ENCODE peak calls at places on chromosomes 13 and 19, in six cellular contexts. Y, L, C, N, M and Q are unnamed samples.

GRCh38 chr13:96958286-96958891 is 35.9 kb downstream of the OXGR1 start:
- DNase-seq in Y (no peak), L (no peak), C (no peak), N (peak), M (no peak), Q (peak)

GRCh38 chr13:109088101-109088500 is 458.7 kb downstream of the MYO16 start:
- DNase-seq in Y (no peak), L (no peak), C (no peak), N (no peak), M (no peak), Q (no peak)

GRCh38 chr19:23046743-23047142 is 43.8 kb upstream of the ZNF728 start:
- DNase-seq in Y (no peak), L (no peak), C (no peak), N (no peak), M (no peak), Q (no peak)

GRCh38 chr13:65830411-65831172 is 1399.5 kb downstream of the PCDH9 start:
- DNase-seq in Y (no peak), L (no peak), C (no peak), N (no peak), M (no peak), Q (no peak)

GRCh38 chr13:53206455-53206854 is 177.8 kb downstream of the OLFM4 start:
- DNase-seq in Y (no peak), L (no peak), C (no peak), N (no peak), M (no peak), Q (no peak)

GRCh38 chr19:11483176-11484111 is 2.6 kb upstream of the ELAVL3 start:
- DNase-seq in Y (no peak), L (no peak), C (no peak), N (no peak), M (no peak), Q (no peak)

GRCh38 chr13:56902276-56902675 is 238.4 kb upstream of the PRR20A start:
- DNase-seq in Y (no peak), L (no peak), C (no peak), N (no peak), M (no peak), Q (no peak)

GRCh38 chr19:56080669-56081401 is 40.3 kb downstream of the ZNF787 start:
- DNase-seq in Y (peak), L (peak), C (peak), N (peak), M (peak), Q (peak)

GRCh38 chr19:42201489-42202289 is 15.8 kb downstream of the DEDD2 start:
- DNase-seq in Y (no peak), L (no peak), C (peak), N (no peak), M (peak), Q (no peak)

GRCh38 chr19:33796164-33797100 is at the start of gene KCTD15:
- DNase-seq in Y (no peak), L (no peak), C (no peak), N (peak), M (no peak), Q (no peak)

GRCh38 chr13:92547256-92547655 is 679.4 kb upstream of the GPC6 start:
- DNase-seq in Y (no peak), L (no peak), C (no peak), N (peak), M (no peak), Q (peak)

GRCh38 chr19:29858000-29858596 is 46.3 kb downstream of the CCNE1 start:
- DNase-seq in Y (no peak), L (no peak), C (peak), N (no peak), M (peak), Q (no peak)

GRCh38 chr13:41520016-41520698 is 62.8 kb downstream of the RGCC start:
- DNase-seq in Y (no peak), L (no peak), C (no peak), N (no peak), M (peak), Q (no peak)

GRCh38 chr13:41563501-41564001 is 106.2 kb downstream of the RGCC start:
- DNase-seq in Y (peak), L (peak), C (no peak), N (peak), M (no peak), Q (peak)

GRCh38 chr13:44004881-44005280 is 125.2 kb downstream of the LACC1 start:
- DNase-seq in Y (peak), L (no peak), C (no peak), N (peak), M (no peak), Q (no peak)

GRCh38 chr19:6011794-6012193 is 33.9 kb upstream of the RANBP3 start:
- DNase-seq in Y (no peak), L (no peak), C (no peak), N (no peak), M (no peak), Q (no peak)

GRCh38 chr19:47351545-47351944 is 2.4 kb downstream of the DHX34 start:
- DNase-seq in Y (no peak), L (no peak), C (no peak), N (peak), M (no peak), Q (peak)

GRCh38 chr13:63517376-63517775 is 2101.7 kb upstream of the PCDH20 start:
- DNase-seq in Y (peak), L (no peak), C (no peak), N (peak), M (no peak), Q (peak)

GRCh38 chr19:10836478-10837325 is 690 bp upstream of the TMED1 start:
- DNase-seq in Y (no peak), L (peak), C (no peak), N (no peak), M (peak), Q (no peak)

GRCh38 chr19:5172859-5173577 is 167.6 kb downstream of the PTPRS start:
- DNase-seq in Y (peak), L (no peak), C (no peak), N (peak), M (no peak), Q (peak)

GRCh38 chr19:40298026-40298425 is 12.9 kb upstream of the AKT2 start:
- DNase-seq in Y (no peak), L (no peak), C (no peak), N (no peak), M (no peak), Q (no peak)

GRCh38 chr19:15471639-15472101 is 7.3 kb upstream of the RASAL3 start:
- DNase-seq in Y (no peak), L (no peak), C (no peak), N (no peak), M (no peak), Q (no peak)

GRCh38 chr19:55472463-55472862 is 4.0 kb upstream of the ZNF628 start:
- DNase-seq in Y (no peak), L (no peak), C (no peak), N (peak), M (no peak), Q (no peak)

GRCh38 chr19:38134538-38135149 is 89.4 kb downstream of the DPF1 start:
- DNase-seq in Y (no peak), L (peak), C (no peak), N (peak), M (peak), Q (no peak)

GRCh38 chr13:20177049-20177831 is 15.5 kb downstream of the GJB2 start:
- DNase-seq in Y (no peak), L (no peak), C (no peak), N (no peak), M (no peak), Q (no peak)

GRCh38 chr13:99572131-99572530 is 70.9 kb downstream of the TM9SF2 start:
- DNase-seq in Y (peak), L (no peak), C (no peak), N (no peak), M (no peak), Q (no peak)

GRCh38 chr13:74064805-74065204 is 69.4 kb downstream of the KLF12 start:
- DNase-seq in Y (no peak), L (no peak), C (no peak), N (no peak), M (no peak), Q (no peak)

GRCh38 chr13:55615080-55615479 is 1525.6 kb upstream of the PRR20A start:
- DNase-seq in Y (no peak), L (no peak), C (no peak), N (no peak), M (no peak), Q (no peak)

GRCh38 chr13:85298387-85298924 is 500.8 kb downstream of the SLITRK6 start:
- DNase-seq in Y (no peak), L (no peak), C (no peak), N (no peak), M (no peak), Q (no peak)

GRCh38 chr13:52371736-52372247 is 34.2 kb downstream of the THSD1 start:
- DNase-seq in Y (no peak), L (no peak), C (no peak), N (peak), M (no peak), Q (peak)

GRCh38 chr13:44899967-44900366 is 89.3 kb downstream of the NUFIP1 start:
- DNase-seq in Y (no peak), L (no peak), C (no peak), N (no peak), M (no peak), Q (no peak)

GRCh38 chr19:33864311-33864850 is 67.7 kb downstream of the KCTD15 start:
- DNase-seq in Y (no peak), L (no peak), C (no peak), N (no peak), M (no peak), Q (no peak)

GRCh38 chr13:23463631-23464030 is 30.1 kb upstream of the SACS start:
- DNase-seq in Y (no peak), L (no peak), C (no peak), N (no peak), M (no peak), Q (no peak)

GRCh38 chr19:46618670-46619231 is 6.1 kb downstream of the PTGIR start:
- DNase-seq in Y (no peak), L (no peak), C (no peak), N (no peak), M (no peak), Q (no peak)

GRCh38 chr13:70856706-70857105 is 748.5 kb upstream of the KLHL1 start:
- DNase-seq in Y (no peak), L (no peak), C (no peak), N (no peak), M (no peak), Q (no peak)

DNA sequence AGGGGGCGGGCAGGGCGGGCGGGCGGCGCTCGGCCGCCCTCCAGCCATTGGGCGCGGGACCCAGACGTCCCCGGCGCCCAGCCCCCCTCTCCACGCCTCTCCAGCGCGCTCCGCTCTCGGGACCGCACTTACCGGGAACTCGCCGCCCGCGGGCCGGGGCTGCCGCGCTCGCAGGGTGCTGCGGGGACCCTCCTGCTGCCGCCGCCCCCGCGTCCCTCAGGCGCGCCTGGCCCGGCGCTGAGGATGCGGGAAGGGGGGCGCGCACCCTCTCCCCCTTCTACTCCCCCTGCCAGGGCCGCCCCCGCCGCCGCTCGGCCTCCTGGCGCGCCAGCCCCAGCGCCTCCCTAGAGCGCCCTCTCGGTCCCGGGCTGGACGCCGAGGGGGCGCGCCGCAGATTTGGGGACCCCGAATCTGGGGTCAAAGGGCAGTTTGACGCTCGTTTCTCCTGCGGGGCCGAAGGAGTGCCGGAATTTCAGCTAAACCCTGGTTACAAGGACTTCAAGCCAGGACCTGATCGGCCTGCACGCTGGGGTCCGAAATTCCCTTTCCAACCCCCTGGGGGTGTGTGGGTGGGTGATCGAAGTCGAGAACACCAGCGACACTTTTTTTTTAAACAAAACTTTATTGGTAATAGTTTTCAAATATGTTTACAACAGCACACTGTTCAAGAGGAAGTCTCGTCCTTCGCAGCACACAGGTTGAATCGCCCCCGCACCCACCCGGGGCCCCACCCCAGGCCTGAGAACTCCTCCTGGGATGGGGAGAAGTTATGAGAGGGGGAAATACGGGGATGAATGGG is 734 bp upstream of the SAMD1 start:
- DNase-seq in Y (no peak), L (peak), C (peak), N (peak), M (peak), Q (no peak)
- TF ChIP-seq CTCF in Y (peak), L (no peak), C (peak), N (peak), M (no peak), Q (no peak)

GRCh38 chr13:46388308-46388707 is 1.3 kb upstream of the RUBCNL start:
- DNase-seq in Y (no peak), L (no peak), C (no peak), N (no peak), M (no peak), Q (no peak)
- H3K4me3 ChIP-seq in Y (no peak), L (no peak), C (no peak), N (no peak), M (no peak), Q (no peak)

GRCh38 chr13:27868639-27869435 is 51.0 kb upstream of the PDX1 start:
- DNase-seq in Y (no peak), L (no peak), C (no peak), N (peak), M (no peak), Q (no peak)
- TF ChIP-seq CTCF in Y (peak), L (no peak), C (peak), N (peak), M (no peak), Q (peak)

DNA sequence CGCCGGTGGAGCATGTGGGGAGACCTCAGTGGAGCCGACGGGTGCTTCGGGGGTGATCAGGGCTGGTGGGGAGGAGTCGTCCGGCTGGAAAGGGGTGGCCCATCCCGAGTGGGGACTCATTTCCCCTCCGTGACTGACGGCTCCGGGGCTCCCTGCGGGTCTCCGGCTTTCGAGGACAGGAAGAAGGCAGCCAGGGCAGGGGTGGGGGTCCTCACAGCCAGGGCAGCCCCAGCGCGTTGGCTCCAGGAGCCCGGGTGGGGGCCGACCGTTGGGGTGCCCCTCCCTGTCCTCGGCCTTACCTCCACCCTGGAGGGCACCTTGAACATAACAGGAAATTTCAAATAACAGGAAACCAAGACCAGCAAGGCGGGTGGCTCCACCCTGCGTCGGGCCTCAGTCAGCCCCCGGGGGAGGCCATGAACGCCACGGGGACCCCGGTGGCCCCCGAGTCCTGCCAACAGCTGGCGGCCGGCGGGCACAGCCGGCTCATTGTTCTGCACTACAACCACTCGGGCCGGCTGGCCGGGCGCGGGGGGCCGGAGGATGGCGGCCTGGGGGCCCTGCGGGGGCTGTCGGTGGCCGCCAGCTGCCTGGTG is at the start of gene S1PR4:
- DNase-seq in Y (no peak), L (no peak), C (peak), N (no peak), M (peak), Q (no peak)
- H3K4me3 ChIP-seq in Y (no peak), L (no peak), C (peak), N (no peak), M (peak), Q (no peak)

GRCh38 chr13:51044023-51044665 is 66.9 kb downstream of the C13orf42 start:
- DNase-seq in Y (no peak), L (no peak), C (no peak), N (no peak), M (no peak), Q (no peak)
- TF ChIP-seq CTCF in Y (no peak), L (no peak), C (no peak), N (no peak), M (no peak), Q (no peak)

DNA sequence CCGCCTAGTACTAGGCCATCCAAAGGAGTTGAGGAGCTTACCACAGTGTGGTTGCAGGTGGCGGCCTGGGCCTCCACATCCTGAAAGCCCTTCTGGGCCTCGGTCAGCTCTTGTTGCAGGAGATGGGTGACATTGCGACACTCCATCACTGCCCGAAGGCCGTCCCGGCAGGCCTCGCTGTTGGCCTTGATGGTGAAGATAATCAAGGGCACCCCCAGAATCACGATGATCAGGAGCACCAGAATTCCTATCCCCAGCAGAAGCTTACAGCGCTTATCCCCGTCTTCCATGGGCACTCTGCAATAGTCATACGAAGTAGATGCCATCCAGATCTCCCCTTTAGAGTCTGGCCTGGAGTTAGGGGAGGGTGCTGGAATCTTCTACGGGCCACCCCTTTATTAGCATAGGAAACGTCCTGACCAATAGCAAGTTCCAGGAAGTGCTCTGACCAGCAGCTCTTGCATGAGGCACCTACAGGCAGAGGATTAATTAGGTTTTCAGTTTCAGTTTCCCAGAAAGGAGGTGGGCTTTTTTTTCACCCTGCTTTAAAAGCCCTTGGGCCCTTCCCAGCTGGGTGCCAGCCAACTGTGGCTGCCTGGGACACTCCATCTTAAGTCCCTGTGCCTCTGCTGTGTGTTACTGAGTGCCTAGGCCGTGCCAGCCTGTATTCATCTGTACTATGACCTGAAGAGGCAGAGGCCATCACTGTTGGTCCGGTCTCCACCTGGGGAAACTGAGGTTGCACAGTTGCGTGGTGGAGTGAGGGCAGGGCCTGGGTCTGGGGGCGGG is at the start of gene BST2:
- DNase-seq in Y (no peak), L (peak), C (peak), N (peak), M (peak), Q (no peak)
- H3K4me3 ChIP-seq in Y (no peak), L (peak), C (peak), N (no peak), M (peak), Q (no peak)

DNA sequence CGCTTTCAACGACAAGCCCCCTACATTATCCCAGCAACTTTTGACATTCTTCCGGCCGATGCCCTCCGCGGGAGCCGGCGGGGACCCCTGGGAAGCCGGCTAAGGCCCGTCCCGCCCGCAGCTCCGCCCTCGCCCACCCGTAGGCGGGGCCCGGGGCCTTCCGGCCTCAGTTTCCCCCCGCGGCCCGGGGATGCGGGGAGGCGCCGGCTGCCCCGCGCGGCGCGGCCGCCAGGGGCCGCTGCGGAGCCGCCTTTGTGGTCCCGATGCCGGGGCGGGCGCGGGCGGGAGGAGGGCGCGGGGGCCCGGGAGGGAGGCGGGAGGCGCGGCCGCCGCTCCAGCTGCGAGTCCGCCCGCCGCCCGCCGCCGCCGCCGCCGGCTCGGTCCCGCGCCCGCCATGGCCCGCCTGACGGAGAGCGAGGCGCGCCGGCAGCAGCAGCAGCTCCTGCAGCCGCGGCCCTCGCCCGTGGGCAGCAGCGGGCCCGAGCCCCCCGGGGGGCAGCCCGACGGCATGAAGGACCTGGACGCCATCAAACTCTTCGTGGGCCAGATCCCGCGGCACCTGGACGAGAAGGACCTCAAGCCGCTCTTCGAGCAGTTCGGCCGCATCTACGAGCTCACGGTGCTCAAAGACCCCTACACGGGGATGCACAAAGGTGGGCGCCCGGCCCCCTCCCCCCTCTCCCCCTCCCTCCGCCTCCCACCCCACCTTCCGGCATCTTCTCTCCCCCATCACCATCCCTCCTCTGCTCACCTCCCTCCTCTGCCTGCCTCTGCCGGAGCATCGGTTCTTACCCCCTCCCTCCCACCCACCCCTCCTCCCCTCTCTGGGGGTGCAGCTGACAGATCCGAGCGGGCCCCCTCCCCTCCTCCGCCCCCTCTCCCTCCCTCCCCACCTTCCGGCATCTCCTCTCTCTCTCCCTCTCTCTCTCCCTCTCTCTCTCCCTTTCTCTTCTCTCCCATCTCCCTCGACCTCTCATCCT is at the start of gene CELF5:
- DNase-seq in Y (no peak), L (no peak), C (peak), N (no peak), M (peak), Q (no peak)
- TF ChIP-seq CTCF in Y (peak), L (peak), C (peak), N (peak), M (peak), Q (peak)